ENCODE peak calls at places on chromosomes 13 and 19, in five cellular contexts. One of them, this sample, is unnamed.

GRCh38 chr13:30338331-30338851 is 31.0 kb upstream of the KATNAL1 start:
- DNase-seq in IMR-90: peak
- DNase-seq in T-helper 17 cell: no peak
- DNase-seq in substantia nigra: no peak
- DNase-seq in uterus: no peak
- DNase-seq in this sample: peak

GRCh38 chr19:51711702-51712101 is 12.1 kb downstream of the HAS1 start:
- DNase-seq in T-helper 17 cell: no peak
- DNase-seq in uterus: no peak
- DNase-seq in IMR-90: no peak
- DNase-seq in substantia nigra: no peak
- DNase-seq in this sample: no peak

GRCh38 chr13:26449063-26449848 is 108.2 kb upstream of the WASF3 start:
- DNase-seq in T-helper 17 cell: no peak
- DNase-seq in uterus: no peak
- DNase-seq in substantia nigra: no peak
- DNase-seq in IMR-90: peak
- DNase-seq in this sample: no peak

GRCh38 chr13:48126944-48127814 is 32.3 kb upstream of the MED4 start:
- DNase-seq in substantia nigra: peak
- DNase-seq in uterus: peak
- DNase-seq in T-helper 17 cell: peak
- DNase-seq in IMR-90: peak
- DNase-seq in this sample: peak

GRCh38 chr13:27393101-27393500 is 31.3 kb upstream of the GTF3A start:
- DNase-seq in uterus: no peak
- DNase-seq in IMR-90: no peak
- DNase-seq in T-helper 17 cell: no peak
- DNase-seq in substantia nigra: no peak
- DNase-seq in this sample: no peak

GRCh38 chr13:109790951-109791605 is 4.7 kb upstream of the IRS2 start:
- DNase-seq in uterus: no peak
- DNase-seq in T-helper 17 cell: no peak
- DNase-seq in IMR-90: peak
- DNase-seq in substantia nigra: peak
- DNase-seq in this sample: peak

GRCh38 chr19:49415102-49415809 is 8.0 kb downstream of the PTH2 start:
- DNase-seq in uterus: no peak
- DNase-seq in substantia nigra: no peak
- DNase-seq in IMR-90: no peak
- DNase-seq in T-helper 17 cell: no peak
- DNase-seq in this sample: no peak

GRCh38 chr19:53076984-53077383 is 26.2 kb downstream of the ZNF160 start:
- DNase-seq in substantia nigra: peak
- DNase-seq in T-helper 17 cell: no peak
- DNase-seq in uterus: peak
- DNase-seq in IMR-90: peak
- DNase-seq in this sample: no peak

GRCh38 chr13:73702419-73703071 is 431.7 kb downstream of the KLF12 start:
- DNase-seq in IMR-90: no peak
- DNase-seq in T-helper 17 cell: no peak
- DNase-seq in uterus: no peak
- DNase-seq in substantia nigra: no peak
- DNase-seq in this sample: no peak

GRCh38 chr13:35210234-35210633 is 266.3 kb downstream of the MAB21L1 start:
- DNase-seq in IMR-90: no peak
- DNase-seq in substantia nigra: no peak
- DNase-seq in T-helper 17 cell: no peak
- DNase-seq in uterus: no peak
- DNase-seq in this sample: no peak

GRCh38 chr19:48509467-48510194 is 2.0 kb downstream of the LMTK3 start:
- DNase-seq in substantia nigra: no peak
- DNase-seq in IMR-90: no peak
- DNase-seq in T-helper 17 cell: no peak
- DNase-seq in uterus: no peak
- DNase-seq in this sample: no peak

GRCh38 chr13:92433963-92434362 is 792.6 kb upstream of the GPC6 start:
- DNase-seq in uterus: no peak
- DNase-seq in substantia nigra: no peak
- DNase-seq in T-helper 17 cell: no peak
- DNase-seq in IMR-90: no peak
- DNase-seq in this sample: no peak

GRCh38 chr13:97616385-97616784 is 182.4 kb downstream of the RAP2A start:
- DNase-seq in substantia nigra: no peak
- DNase-seq in uterus: no peak
- DNase-seq in IMR-90: no peak
- DNase-seq in T-helper 17 cell: no peak
- DNase-seq in this sample: no peak

GRCh38 chr13:69793803-69794453 is 313.7 kb upstream of the ATXN8OS start:
- DNase-seq in IMR-90: no peak
- DNase-seq in uterus: no peak
- DNase-seq in substantia nigra: no peak
- DNase-seq in T-helper 17 cell: no peak
- DNase-seq in this sample: no peak

GRCh38 chr19:2014081-2014693 is 1.3 kb downstream of the BTBD2 start:
- DNase-seq in substantia nigra: no peak
- DNase-seq in T-helper 17 cell: no peak
- DNase-seq in uterus: no peak
- DNase-seq in IMR-90: no peak
- DNase-seq in this sample: no peak

GRCh38 chr19:55165952-55166529 is 372 bp downstream of the DNAAF3 start:
- DNase-seq in IMR-90: peak
- DNase-seq in substantia nigra: peak
- DNase-seq in T-helper 17 cell: no peak
- DNase-seq in uterus: peak
- DNase-seq in this sample: peak